ENCODE peak calls at places on chromosome X, in seven cellular contexts. H, A, L, M, X, S and D are unnamed samples.

GRCh38 chrX:97159916-97160800 is 276.4 kb downstream of the RPA4 start:
- DNase-seq in H (no peak), A (no peak), L (no peak), M (no peak), X (no peak), S (no peak), D (no peak)

GRCh38 chrX:81195712-81196111 is 6.0 kb downstream of the HMGN5 start:
- DNase-seq in H (peak; percentile 66), A (no peak), L (peak; percentile 75), M (peak; percentile 63), X (no peak), S (peak; percentile 33), D (peak; percentile 47)

GRCh38 chrX:66914082-66914481 is 275.2 kb upstream of the EDA2R start:
- DNase-seq in H (peak; percentile 18), A (no peak), L (peak; percentile 4), M (peak; percentile 15), X (no peak), S (no peak), D (peak; percentile 1)

GRCh38 chrX:24498181-24498580 is 33.1 kb downstream of the PDK3 start:
- DNase-seq in H (peak; percentile 21), A (no peak), L (no peak), M (peak; percentile 7), X (no peak), S (no peak), D (peak; percentile 0)

GRCh38 chrX:38275615-38276014 is 51.7 kb downstream of the RPGR start:
- DNase-seq in H (no peak), A (no peak), L (peak; percentile 90), M (peak; percentile 93), X (no peak), S (peak; percentile 27), D (peak; percentile 87)

GRCh38 chrX:95427389-95427788 is 1257.3 kb upstream of the DIAPH2 start:
- DNase-seq in H (no peak), A (no peak), L (peak; percentile 46), M (peak; percentile 25), X (no peak), S (no peak), D (no peak)

GRCh38 chrX:18899796-18900380 is 84.0 kb downstream of the PHKA2 start:
- DNase-seq in H (no peak), A (no peak), L (no peak), M (peak; percentile 11), X (no peak), S (no peak), D (no peak)

GRCh38 chrX:14027031-14027430 is 2.7 kb downstream of the GEMIN8 start:
- DNase-seq in H (no peak), A (no peak), L (peak; percentile 69), M (peak; percentile 73), X (peak; percentile 20), S (no peak), D (no peak)

GRCh38 chrX:69128573-69128972 is 36.7 kb downstream of the PJA1 start:
- DNase-seq in H (no peak), A (peak; percentile 80), L (no peak), M (no peak), X (peak; percentile 38), S (no peak), D (peak; percentile 45)

GRCh38 chrX:102606115-102606514 is 6.8 kb downstream of the ARMCX5 start:
- DNase-seq in H (no peak), A (no peak), L (no peak), M (no peak), X (no peak), S (no peak), D (no peak)

GRCh38 chrX:152313529-152314302 is 137.4 kb downstream of the GABRA3 start:
- DNase-seq in H (no peak), A (no peak), L (no peak), M (no peak), X (no peak), S (no peak), D (no peak)

GRCh38 chrX:45807572-45808425 is 607.1 kb upstream of the DIPK2B start:
- DNase-seq in H (no peak), A (no peak), L (no peak), M (peak; percentile 72), X (no peak), S (no peak), D (peak; percentile 52)

GRCh38 chrX:25524150-25524549 is 508.4 kb upstream of the ARX start:
- DNase-seq in H (no peak), A (no peak), L (peak; percentile 40), M (peak; percentile 36), X (no peak), S (no peak), D (peak; percentile 1)

GRCh38 chrX:64389489-64389888 is 5.8 kb downstream of the MTMR8 start:
- DNase-seq in H (no peak), A (no peak), L (no peak), M (no peak), X (no peak), S (no peak), D (no peak)

GRCh38 chrX:15343075-15343476 is 7.8 kb upstream of the PIGA start:
- DNase-seq in H (no peak), A (no peak), L (peak; percentile 60), M (peak; percentile 76), X (no peak), S (no peak), D (peak; percentile 61)

GRCh38 chrX:15430584-15430983 is 46.4 kb upstream of the VEGFD start:
- DNase-seq in H (no peak), A (no peak), L (no peak), M (peak; percentile 65), X (no peak), S (no peak), D (peak; percentile 58)

GRCh38 chrX:15838017-15838416 is 16.6 kb downstream of the AP1S2 start:
- DNase-seq in H (no peak), A (no peak), L (peak; percentile 10), M (no peak), X (no peak), S (no peak), D (no peak)

GRCh38 chrX:40177489-40177888 is 79.7 kb upstream of the BCOR start:
- DNase-seq in H (no peak), A (no peak), L (peak; percentile 32), M (no peak), X (no peak), S (no peak), D (no peak)

GRCh38 chrX:15737188-15737956 is 698 bp upstream of the CA5B start:
- DNase-seq in H (no peak), A (no peak), L (peak; percentile 41), M (no peak), X (no peak), S (no peak), D (no peak)

GRCh38 chrX:17931855-17932254 is 70.8 kb upstream of the RAI2 start:
- DNase-seq in H (no peak), A (no peak), L (no peak), M (no peak), X (no peak), S (no peak), D (no peak)

GRCh38 chrX:119206203-119206602 is 29.9 kb upstream of the PGRMC1 start:
- DNase-seq in H (no peak), A (no peak), L (no peak), M (no peak), X (no peak), S (no peak), D (no peak)

GRCh38 chrX:21838937-21839333 is 482 bp upstream of the MBTPS2 start:
- DNase-seq in H (no peak), A (no peak), L (peak; percentile 43), M (peak; percentile 33), X (no peak), S (no peak), D (peak; percentile 15)

GRCh38 chrX:105821471-105822081 is 763 bp upstream of the NRK start:
- DNase-seq in H (no peak), A (peak; percentile 65), L (peak; percentile 62), M (no peak), X (no peak), S (no peak), D (no peak)

DNA sequence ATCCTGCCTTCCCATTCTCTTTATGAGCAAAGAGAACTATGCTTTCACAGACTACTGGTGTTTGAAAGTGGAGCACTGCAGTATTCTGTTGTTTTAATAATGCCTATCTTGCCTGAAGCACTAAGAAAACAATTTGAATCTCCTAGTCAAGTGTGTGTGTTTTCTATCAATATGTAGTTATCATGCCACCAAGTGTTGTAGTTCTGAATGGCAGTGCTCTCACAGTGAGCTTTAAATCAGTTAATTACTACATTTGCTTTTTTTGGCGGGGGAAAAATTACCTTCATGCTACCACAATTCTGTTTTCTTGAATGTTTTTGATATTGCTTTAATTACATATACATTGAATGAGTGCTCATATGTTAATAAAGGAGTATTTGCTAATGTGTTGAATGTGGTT is 143.6 kb upstream of the FAM47A start:
- DNase-seq in H (no peak), A (no peak), L (no peak), M (no peak), X (no peak), S (no peak), D (no peak)
- TF ChIP-seq CTCF in H (no peak), A (no peak), L (no peak), M (no peak), X (no peak), S (no peak), D (no peak)

DNA sequence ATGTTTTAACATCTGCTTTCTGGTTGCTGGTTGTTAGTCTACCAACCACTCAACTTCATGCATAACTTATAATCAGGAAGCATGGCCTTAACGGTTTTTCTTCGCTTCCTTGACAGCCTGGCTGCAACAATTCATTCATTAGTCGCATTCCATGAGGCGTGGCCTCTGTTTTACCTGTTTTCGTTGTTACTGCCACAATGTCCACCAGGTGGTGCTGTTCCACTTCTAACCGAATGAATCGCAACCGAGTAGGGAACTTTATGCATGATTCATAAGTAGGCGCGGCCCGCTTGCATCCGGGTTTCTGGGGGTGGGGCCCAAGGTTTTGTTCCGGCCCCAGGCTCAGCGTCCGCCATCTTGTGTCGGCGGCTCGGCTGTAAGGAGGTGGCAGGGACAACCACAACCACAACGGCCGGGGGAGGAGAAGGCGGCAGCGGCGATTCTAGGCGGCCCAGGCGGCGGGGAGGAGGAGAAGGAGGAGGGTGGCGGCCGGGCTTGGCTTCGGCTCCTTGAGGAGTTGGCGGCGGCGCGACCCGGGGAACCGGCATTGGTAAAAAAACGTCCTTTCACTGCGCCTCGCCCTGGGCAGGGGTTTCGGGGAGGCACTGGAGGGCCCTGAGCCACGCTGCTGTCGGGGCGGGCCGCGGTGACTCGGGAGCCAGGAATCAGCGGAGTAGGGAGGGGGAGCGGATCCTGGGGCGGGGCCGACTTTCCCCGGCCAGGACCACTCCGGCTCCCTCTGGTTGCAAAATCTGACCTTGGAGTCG is at the start of gene UBA1:
- DNase-seq in H (peak; percentile 95), A (peak; percentile 99), L (peak; percentile 98), M (peak; percentile 96), X (peak; percentile 87), S (peak; percentile 87), D (peak; percentile 91)
- H3K4me3 ChIP-seq in H (peak within 1 kb of the TSS; percentile 83), A (peak within 1 kb of the TSS; percentile 62), L (peak within 1 kb of the TSS; percentile 85), M (peak within 1 kb of the TSS; percentile 92), X (peak within 1 kb of the TSS; percentile 82), S (peak within 1 kb of the TSS; percentile 75), D (peak within 1 kb of the TSS; percentile 74)

DNA sequence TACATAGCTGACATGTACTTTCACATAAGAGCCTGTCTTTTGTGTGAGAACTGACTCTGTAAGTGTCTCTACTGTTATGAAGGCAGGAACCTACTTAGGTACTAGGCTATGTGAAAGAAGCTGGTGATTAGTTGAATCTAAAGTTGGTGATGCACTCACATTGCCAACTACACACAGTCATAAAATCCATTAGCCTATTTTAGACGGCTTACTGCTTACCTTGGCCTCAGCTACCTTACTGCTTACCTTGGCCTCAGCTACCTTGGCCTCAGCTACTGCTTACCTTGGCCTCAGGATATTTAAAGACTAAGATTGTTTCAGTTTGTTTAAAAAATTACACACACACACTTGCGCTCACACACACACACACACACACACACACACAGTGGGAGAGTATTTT is 549.7 kb downstream of the IL1RAPL1 start:
- DNase-seq in H (no peak), A (no peak), L (no peak), M (no peak), X (no peak), S (no peak), D (no peak)
- TF ChIP-seq CTCF in H (no peak), A (no peak), L (no peak), M (no peak), X (no peak), S (no peak), D (no peak)

GRCh38 chrX:2710496-2710895 is 19.4 kb downstream of the CD99 start:
- DNase-seq in H (no peak), A (no peak), L (peak; percentile 74), M (no peak), X (no peak), S (no peak), D (no peak)
- H3K4me3 ChIP-seq in H (no peak overlapping the region), A (no peak overlapping the region), L (peak overlapping the region; percentile 45), M (no peak overlapping the region), X (no peak overlapping the region), S (peak overlapping the region; percentile 17), D (peak overlapping the region; percentile 18)